ENCODE peak calls at places on chromosomes 11 and 22, in six cellular contexts. W is neural progenitor cell, E is IMR-90, C is adipocyte, N is neuronal stem cell, B is endodermal cell. A is an unnamed sample.

GRCh38 chr11:29153078-29153477 is 863.8 kb downstream of the KCNA4 start:
- DNase-seq in W (no peak), E (no peak), C (no peak), N (no peak), B (no peak), A (no peak)

GRCh38 chr11:44833869-44834452 is 107.2 kb downstream of the TSPAN18 start:
- DNase-seq in W (peak; percentile 90), E (no peak), C (no peak), N (peak; percentile 60), B (peak; percentile 77), A (peak; percentile 52)

GRCh38 chr11:16795146-16795545 is 56.7 kb downstream of the C11orf58 start:
- DNase-seq in W (no peak), E (no peak), C (no peak), N (no peak), B (no peak), A (no peak)

GRCh38 chr11:3037041-3037944 is 19.9 kb downstream of the CARS1 start:
- DNase-seq in W (peak; percentile 93), E (peak; percentile 61), C (peak; percentile 90), N (peak; percentile 83), B (peak; percentile 94), A (peak; percentile 67)

GRCh38 chr22:34588893-34589545 is 476.9 kb upstream of the ISX start:
- DNase-seq in W (no peak), E (no peak), C (no peak), N (no peak), B (peak; percentile 61), A (no peak)

GRCh38 chr11:528815-529728 is 6.3 kb downstream of the HRAS start:
- DNase-seq in W (no peak), E (no peak), C (no peak), N (no peak), B (peak; percentile 44), A (no peak)

GRCh38 chr22:39344046-39344390 is 5.8 kb upstream of the SYNGR1 start:
- DNase-seq in W (no peak), E (no peak), C (no peak), N (no peak), B (no peak), A (no peak)

GRCh38 chr11:105046898-105047579 is 1.9 kb upstream of the CARD16 start:
- DNase-seq in W (no peak), E (peak; percentile 100), C (peak; percentile 97), N (no peak), B (no peak), A (peak; percentile 1)

GRCh38 chr11:117876049-117876340 is 463 bp downstream of the FXYD6 start:
- DNase-seq in W (no peak), E (no peak), C (no peak), N (no peak), B (no peak), A (no peak)

GRCh38 chr11:68040121-68040956 is 1.5 kb downstream of the TCIRG1 start:
- DNase-seq in W (peak; percentile 45), E (peak; percentile 73), C (peak; percentile 75), N (no peak), B (peak; percentile 90), A (no peak)

GRCh38 chr22:45328822-45329535 is 19.2 kb downstream of the FAM118A start:
- DNase-seq in W (no peak), E (no peak), C (no peak), N (no peak), B (no peak), A (no peak)

GRCh38 chr11:45414082-45414481 is 127.9 kb upstream of the SYT13 start:
- DNase-seq in W (peak; percentile 41), E (no peak), C (no peak), N (no peak), B (no peak), A (no peak)

GRCh38 chr22:36377022-36377631 is 10.6 kb downstream of the MYH9 start:
- DNase-seq in W (no peak), E (no peak), C (no peak), N (no peak), B (no peak), A (no peak)

GRCh38 chr11:67432655-67433349 is 4.5 kb downstream of the RPS6KB2 start:
- DNase-seq in W (no peak), E (no peak), C (no peak), N (no peak), B (no peak), A (no peak)

GRCh38 chr11:78164471-78164870 is 24.0 kb downstream of the KCTD21 start:
- DNase-seq in W (no peak), E (no peak), C (no peak), N (no peak), B (no peak), A (no peak)

GRCh38 chr11:79097279-79097875 is 343.5 kb downstream of the TENM4 start:
- DNase-seq in W (no peak), E (no peak), C (no peak), N (no peak), B (no peak), A (no peak)

GRCh38 chr11:112523477-112523876 is 262.8 kb upstream of the PLET1 start:
- DNase-seq in W (peak; percentile 84), E (no peak), C (peak; percentile 8), N (peak; percentile 65), B (peak; percentile 58), A (no peak)

GRCh38 chr11:86790073-86790727 is 10.1 kb upstream of the PRSS23 start:
- DNase-seq in W (no peak), E (no peak), C (no peak), N (no peak), B (no peak), A (no peak)

GRCh38 chr11:82854242-82854641 is 46.0 kb downstream of the PRCP start:
- DNase-seq in W (no peak), E (peak; percentile 13), C (no peak), N (no peak), B (no peak), A (no peak)

GRCh38 chr11:87422566-87422965 is 384.8 kb downstream of the TMEM135 start:
- DNase-seq in W (no peak), E (peak; percentile 22), C (peak; percentile 45), N (no peak), B (peak; percentile 72), A (peak; percentile 20)

GRCh38 chr22:37020192-37020479 is 594 bp downstream of the MPST start:
- DNase-seq in W (no peak), E (peak; percentile 47), C (peak; percentile 66), N (no peak), B (no peak), A (no peak)

GRCh38 chr11:62882811-62883496 is 2.3 kb downstream of the SLC3A2 start:
- DNase-seq in W (no peak), E (no peak), C (peak; percentile 21), N (no peak), B (no peak), A (no peak)

GRCh38 chr22:35230839-35231584 is 26.3 kb upstream of the HMGXB4 start:
- DNase-seq in W (no peak), E (no peak), C (no peak), N (no peak), B (peak; percentile 60), A (no peak)

GRCh38 chr11:26993965-26994446 is at the start of gene FIBIN:
- DNase-seq in W (peak; percentile 35), E (peak; percentile 70), C (peak; percentile 90), N (no peak), B (peak; percentile 77), A (no peak)

GRCh38 chr11:65380460-65381126 is 1.9 kb downstream of the SLC25A45 start:
- DNase-seq in W (no peak), E (no peak), C (no peak), N (no peak), B (no peak), A (no peak)
- H3K4me1 ChIP-seq in W (peaks cover 10% of the 10 kb centered on the region), E (peaks cover 24% of the 10 kb centered on the region), C (peaks cover 37% of the 10 kb centered on the region), N (peaks cover 14% of the 10 kb centered on the region), B (peaks cover 6% of the 10 kb centered on the region), A (peaks cover 24% of the 10 kb centered on the region)

DNA sequence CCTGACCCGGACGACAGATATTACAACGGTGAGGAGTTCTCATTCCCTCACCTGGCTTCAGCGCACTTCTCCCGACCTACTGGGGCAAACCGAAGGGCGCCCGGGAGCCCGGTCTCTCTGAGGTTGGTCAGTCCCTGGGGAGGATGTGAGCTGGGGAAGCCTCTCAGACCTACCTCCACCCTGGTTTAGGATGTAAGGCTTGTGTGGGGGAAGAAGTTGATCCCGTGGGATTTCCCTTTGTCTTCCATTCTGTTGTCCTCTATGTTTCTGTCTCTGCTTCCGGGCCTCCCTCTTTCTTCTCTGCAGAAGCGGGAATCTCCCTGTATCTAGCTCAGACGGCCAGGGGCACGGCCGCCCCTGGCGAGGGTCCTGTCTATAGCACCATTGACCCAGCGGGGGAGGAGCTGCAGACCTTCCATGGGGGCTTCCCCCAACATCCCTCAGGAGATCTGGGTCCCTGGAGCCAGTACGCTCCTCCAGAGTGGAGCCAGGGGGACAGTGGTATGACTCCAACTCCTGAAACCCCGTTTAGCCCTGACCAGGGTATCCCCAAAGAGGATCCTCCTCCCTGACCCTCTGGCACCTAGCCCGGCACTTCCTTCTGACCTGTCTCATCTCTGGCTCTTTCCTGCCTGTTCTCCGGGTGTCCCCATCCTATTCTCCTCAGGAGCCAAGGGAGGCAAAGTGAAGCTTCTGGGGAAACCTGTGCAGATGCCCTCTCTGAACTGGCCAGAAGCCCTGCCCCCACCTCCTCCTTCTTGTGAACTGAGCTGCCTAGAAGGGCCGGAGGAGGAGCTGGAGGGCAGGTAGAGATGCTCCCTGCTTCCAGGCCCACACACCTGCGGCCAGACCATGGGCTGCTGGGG is 12.6 kb downstream of the ROBO3 start:
- DNase-seq in W (no peak), E (no peak), C (no peak), N (no peak), B (peak; percentile 45), A (no peak)
- H3K9ac ChIP-seq in W (no peak overlapping the region), E (no peak overlapping the region), C (no peak overlapping the region), N (no peak overlapping the region), B (no peak overlapping the region), A (no peak overlapping the region)

DNA sequence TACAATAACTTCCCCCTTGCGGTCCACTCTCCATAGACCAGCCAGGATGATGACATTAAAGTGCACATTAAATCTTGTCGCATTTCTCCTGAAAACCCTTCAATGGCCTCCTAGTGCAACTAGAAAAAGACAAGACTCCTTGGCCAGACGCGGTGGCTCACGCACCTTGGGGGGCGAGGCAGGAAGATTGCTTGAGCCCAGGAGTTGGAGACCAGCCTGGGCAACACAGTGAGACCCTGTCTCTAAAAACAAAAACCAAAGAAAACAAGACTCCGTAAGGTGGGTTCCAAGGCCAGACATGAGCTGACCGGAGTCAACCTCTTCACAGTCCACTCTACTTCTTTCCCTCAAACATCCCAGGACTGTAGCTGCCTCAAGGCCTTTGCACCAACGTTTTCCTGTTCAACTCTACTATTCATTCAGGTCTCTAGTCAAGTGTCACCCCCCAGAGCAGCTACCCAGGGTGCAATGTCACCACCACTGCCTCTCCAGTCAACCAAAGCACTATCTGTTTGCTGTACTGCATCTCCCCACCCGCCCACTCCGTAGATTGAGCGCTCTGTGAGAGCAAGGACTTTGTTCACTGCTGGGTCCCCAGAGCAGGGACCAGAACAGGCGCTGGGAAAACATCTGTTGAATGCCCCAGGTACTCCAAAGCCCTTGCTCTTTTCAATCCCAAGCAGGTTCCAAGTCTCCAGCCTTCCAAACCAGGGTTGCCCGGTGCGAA is 739 bp downstream of the ZMAT5 start:
- DNase-seq in W (no peak), E (no peak), C (peak; percentile 34), N (peak; percentile 15), B (no peak), A (no peak)
- H3K4me1 ChIP-seq in W (peaks cover 6% of the 10 kb centered on the region), E (peaks cover 4% of the 10 kb centered on the region), C (peaks cover 14% of the 10 kb centered on the region), N (peaks cover 5% of the 10 kb centered on the region), B (no peaks in the 10 kb centered on the region), A (no peaks in the 10 kb centered on the region)

GRCh38 chr11:61507962-61508824 is at the start of gene LRRC10B:
- DNase-seq in W (peak; percentile 96), E (no peak), C (peak; percentile 39), N (peak; percentile 86), B (peak; percentile 96), A (peak; percentile 76)
- H3K9ac ChIP-seq in W (no peak within 1 kb of the TSS), E (no peak within 1 kb of the TSS), C (no peak within 1 kb of the TSS), N (peak within 1 kb of the TSS; percentile 81), B (no peak within 1 kb of the TSS), A (peak within 1 kb of the TSS; percentile 86)